ENCODE peak calls at places on chromosome 14, in five cellular contexts. X is body of pancreas, M is lower leg skin, J is A549, D is HCT116. V is an unnamed sample.

GRCh38 chr14:101721951-101722661 is 39.4 kb upstream of the PPP2R5C start:
- DNase-seq in X (peak), M (no peak), J (peak), D (no peak), V (peak)

GRCh38 chr14:64815257-64815656 is 64.5 kb downstream of the SPTB start:
- DNase-seq in X (no peak), M (no peak), J (no peak), D (no peak), V (no peak)

GRCh38 chr14:99838555-99839193 is 45.5 kb downstream of the EML1 start:
- DNase-seq in X (peak), M (no peak), J (peak), D (no peak), V (no peak)

GRCh38 chr14:37870170-37870569 is 274.7 kb downstream of the TTC6 start:
- DNase-seq in X (no peak), M (no peak), J (no peak), D (no peak), V (no peak)

GRCh38 chr14:26394114-26394855 is 203.5 kb downstream of the NOVA1 start:
- DNase-seq in X (peak), M (no peak), J (no peak), D (no peak), V (no peak)

GRCh38 chr14:100828448-100828834 is 2.5 kb downstream of the MEG3 start:
- DNase-seq in X (no peak), M (no peak), J (no peak), D (no peak), V (no peak)

GRCh38 chr14:22668863-22669262 is 24.7 kb upstream of the OR6J1 start:
- DNase-seq in X (no peak), M (no peak), J (no peak), D (no peak), V (no peak)

GRCh38 chr14:58815046-58815701 is 177.4 kb downstream of the DACT1 start:
- DNase-seq in X (no peak), M (no peak), J (no peak), D (no peak), V (no peak)

GRCh38 chr14:98210045-98210678 is 1061.8 kb downstream of the BCL11B start:
- DNase-seq in X (no peak), M (no peak), J (no peak), D (no peak), V (no peak)

GRCh38 chr14:36556811-36557433 is 25.5 kb downstream of the NKX2-8 start:
- DNase-seq in X (no peak), M (no peak), J (peak), D (peak), V (peak)

GRCh38 chr14:30550335-30550734 is 8.6 kb upstream of the G2E3 start:
- DNase-seq in X (no peak), M (no peak), J (no peak), D (no peak), V (no peak)

GRCh38 chr14:31241450-31242114 is 34.0 kb upstream of the HECTD1 start:
- DNase-seq in X (no peak), M (no peak), J (no peak), D (no peak), V (peak)

GRCh38 chr14:79708426-79708825 is 502.9 kb downstream of the DIO2 start:
- DNase-seq in X (no peak), M (no peak), J (no peak), D (no peak), V (no peak)

GRCh38 chr14:69574266-69574953 is at the start of gene CCDC177:
- DNase-seq in X (peak), M (peak), J (peak), D (peak), V (peak)

GRCh38 chr14:65019944-65020566 is 33.4 kb downstream of the FNTB start:
- DNase-seq in X (peak), M (no peak), J (peak), D (peak), V (peak)

GRCh38 chr14:22178330-22178981 is 410.6 kb downstream of the DAD1 start:
- DNase-seq in X (no peak), M (peak), J (no peak), D (no peak), V (no peak)

GRCh38 chr14:100165376-100165775 is 5.9 kb upstream of the DEGS2 start:
- DNase-seq in X (no peak), M (no peak), J (no peak), D (no peak), V (peak)

GRCh38 chr14:90303382-90303943 is 28.3 kb downstream of the NRDE2 start:
- DNase-seq in X (no peak), M (no peak), J (no peak), D (no peak), V (no peak)
- TF ChIP-seq POLR2A in X (no peak), M (no peak), J (no peak), D (no peak), V (no peak)

DNA sequence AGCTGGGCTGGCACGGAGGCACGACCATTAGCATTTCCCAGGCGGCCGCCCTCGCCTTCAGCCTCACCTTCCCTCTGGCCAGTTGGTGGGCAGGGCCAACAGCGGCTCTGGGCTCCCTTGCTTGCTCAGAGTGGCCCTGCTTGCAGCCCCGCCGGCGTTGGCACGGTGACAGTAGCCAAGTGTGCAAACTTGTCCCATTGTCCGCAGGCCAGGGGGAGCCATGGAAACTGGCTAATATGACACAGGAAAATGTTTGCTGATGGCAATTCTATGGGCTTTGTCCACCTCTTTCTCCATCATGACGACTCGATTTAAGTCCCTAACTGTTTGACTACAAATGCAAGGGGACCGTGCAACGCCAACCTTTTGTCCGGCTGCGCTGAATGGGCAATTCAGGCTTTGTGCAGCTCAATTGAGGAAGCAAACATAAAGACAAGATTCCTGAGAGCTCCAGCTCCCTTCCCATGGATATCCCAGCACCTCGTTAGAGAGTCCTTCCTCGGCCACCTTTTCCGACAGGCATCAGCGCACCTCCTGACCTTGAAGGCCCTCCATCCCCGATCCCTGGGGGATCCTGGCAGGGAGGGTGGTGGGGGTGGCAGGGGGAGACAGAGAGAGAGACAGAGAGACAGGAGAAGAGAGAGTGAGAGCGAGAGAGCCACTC is 803 bp upstream of the FAM181A start:
- DNase-seq in X (no peak), M (no peak), J (no peak), D (no peak), V (no peak)
- TF ChIP-seq POLR2A in X (no peak), M (no peak), J (no peak), D (no peak), V (no peak)

DNA sequence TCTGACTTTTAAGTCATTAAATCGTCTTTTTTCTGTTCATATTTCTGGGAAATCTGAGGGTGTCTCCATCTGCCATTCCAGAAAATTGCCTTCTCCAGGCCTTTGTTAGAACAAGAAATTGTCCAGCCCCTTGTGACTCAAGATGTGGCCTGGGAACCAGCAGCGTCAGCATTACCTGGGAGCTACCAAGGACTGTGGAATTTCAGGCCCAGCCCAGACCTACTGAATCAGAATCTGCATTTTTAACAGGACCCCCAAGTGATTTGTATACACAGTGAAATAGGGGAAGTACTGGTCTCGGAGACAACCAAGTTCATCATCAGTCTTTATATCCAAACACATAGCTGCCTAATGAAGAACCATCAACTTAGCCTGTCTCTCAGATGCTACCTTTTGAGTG is 21.3 kb downstream of the GPHB5 start:
- DNase-seq in X (no peak), M (no peak), J (no peak), D (no peak), V (no peak)
- TF ChIP-seq POLR2A in X (no peak), M (no peak), J (no peak), D (no peak), V (no peak)

GRCh38 chr14:51246032-51246431 is 6.0 kb downstream of the TMX1 start:
- DNase-seq in X (no peak), M (no peak), J (no peak), D (no peak), V (no peak)

GRCh38 chr14:51253880-51254279 is 13.8 kb downstream of the TMX1 start:
- DNase-seq in X (no peak), M (no peak), J (no peak), D (no peak), V (no peak)

GRCh38 chr14:51248041-51248987 is 8.3 kb downstream of the TMX1 start:
- DNase-seq in X (no peak), M (no peak), J (no peak), D (no peak), V (peak)

GRCh38 chr14:51251486-51251885 is 11.4 kb downstream of the TMX1 start:
- DNase-seq in X (no peak), M (no peak), J (no peak), D (no peak), V (no peak)
- TF ChIP-seq POLR2A in X (no peak), M (no peak), J (no peak), D (no peak), V (no peak)

GRCh38 chr14:87600236-87600635 is 392.7 kb downstream of the GALC start:
- DNase-seq in X (no peak), M (peak), J (no peak), D (no peak), V (no peak)

DNA sequence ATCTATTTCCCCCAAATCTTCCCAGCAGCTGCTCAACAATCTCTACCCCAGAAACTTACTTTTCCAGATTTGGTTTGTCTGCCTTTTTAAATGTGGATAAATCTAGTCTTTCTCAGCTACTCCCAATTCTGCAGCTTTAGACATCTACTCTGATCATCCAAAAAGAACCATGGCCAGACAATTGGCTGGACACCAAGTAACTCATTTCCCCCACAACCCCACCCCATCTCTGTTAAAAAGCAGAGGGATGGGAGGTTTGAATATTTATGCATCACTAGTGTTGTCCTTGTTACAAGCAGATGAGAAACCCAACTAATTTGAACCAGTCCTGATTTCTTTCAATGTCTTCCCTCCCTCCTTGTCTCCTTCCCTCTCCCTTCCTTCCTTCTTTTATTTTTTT is 392.0 kb downstream of the GALC start:
- DNase-seq in X (no peak), M (no peak), J (no peak), D (no peak), V (no peak)
- TF ChIP-seq POLR2A in X (no peak), M (no peak), J (no peak), D (no peak), V (no peak)

DNA sequence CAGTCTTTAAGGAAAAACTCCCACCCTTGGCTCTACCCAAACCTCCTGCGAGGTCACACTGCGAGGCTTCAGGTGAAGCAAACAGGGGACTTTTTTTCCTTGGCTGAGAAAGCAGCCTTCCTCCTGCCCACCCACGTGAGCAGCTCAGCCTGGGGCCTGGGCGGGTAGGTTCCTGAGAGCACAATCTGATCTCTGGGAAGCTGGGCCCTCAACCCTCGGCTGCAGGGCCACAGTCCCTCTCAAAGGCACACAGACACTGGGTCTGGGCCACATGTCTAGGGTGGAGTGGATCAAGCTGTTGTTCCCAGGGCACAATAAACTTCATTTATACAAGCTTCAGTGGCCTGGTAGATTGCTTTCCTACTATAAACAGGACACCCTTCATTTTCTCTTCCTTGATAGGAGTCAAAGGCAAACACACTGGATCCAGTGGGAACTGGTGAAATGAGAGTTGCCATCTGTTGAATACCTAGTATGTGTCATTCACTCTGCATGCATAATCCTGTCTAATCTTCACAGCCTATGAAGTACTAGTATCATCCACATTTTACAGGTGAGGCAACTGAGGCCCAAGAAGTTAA is 41.3 kb upstream of the PNMA1 start:
- DNase-seq in X (no peak), M (peak), J (no peak), D (no peak), V (peak)
- TF ChIP-seq POLR2A in X (no peak), M (no peak), J (no peak), D (no peak), V (peak)

GRCh38 chr14:42671636-42672035 is 1065.0 kb downstream of the LRFN5 start:
- DNase-seq in X (no peak), M (no peak), J (no peak), D (no peak), V (no peak)
- TF ChIP-seq POLR2A in X (no peak), M (no peak), J (no peak), D (no peak), V (no peak)

GRCh38 chr14:63394856-63395255 is 76.1 kb upstream of the GPHB5 start:
- DNase-seq in X (no peak), M (no peak), J (no peak), D (no peak), V (no peak)
- TF ChIP-seq POLR2A in X (no peak), M (no peak), J (no peak), D (no peak), V (no peak)

DNA sequence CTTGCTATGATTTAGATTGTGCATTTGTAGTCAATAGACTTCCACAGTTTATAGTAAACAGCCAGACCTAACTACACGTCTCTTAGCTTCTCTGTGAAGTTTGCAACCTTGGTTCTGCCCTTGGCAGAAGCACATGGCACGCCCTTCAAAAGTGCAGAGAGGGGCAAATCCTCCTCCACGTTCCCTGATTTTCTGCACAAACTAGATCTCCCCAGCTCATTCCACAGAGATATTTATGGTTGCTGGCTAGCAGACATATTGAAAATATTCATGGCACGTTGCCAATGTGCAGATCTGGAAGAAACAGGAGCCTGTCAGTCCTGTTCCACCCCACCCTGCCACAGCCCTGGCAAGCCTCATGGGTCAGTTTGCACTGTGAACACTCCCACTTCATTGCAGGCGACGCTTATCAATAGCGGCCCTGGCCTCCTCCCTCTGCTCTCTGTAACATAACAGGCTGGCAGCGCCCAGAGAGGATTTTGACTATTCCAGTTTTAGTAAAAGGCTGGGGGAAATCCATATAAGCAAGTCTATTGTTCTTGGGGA is 6.5 kb upstream of the LGALS3 start:
- DNase-seq in X (peak), M (peak), J (no peak), D (no peak), V (peak)
- TF ChIP-seq POLR2A in X (no peak), M (no peak), J (no peak), D (no peak), V (peak)

GRCh38 chr14:76918751-76919421 is 92.7 kb downstream of the LRRC74A start:
- DNase-seq in X (peak), M (peak), J (peak), D (peak), V (peak)
- TF ChIP-seq POLR2A in X (no peak), M (no peak), J (no peak), D (no peak), V (no peak)

V was measured in erythroblast.